ENCODE peak calls at places on chromosome 12, in six cellular contexts. Y, F, N, U, J and B are unnamed samples.

GRCh38 chr12:10617868-10618267 is 4.5 kb upstream of the MAGOHB start:
- DNase-seq in Y (no peak), F (no peak), N (no peak), U (no peak), J (no peak), B (no peak)

GRCh38 chr12:108234155-108234554 is 105.0 kb downstream of the CMKLR1 start:
- DNase-seq in Y (peak), F (no peak), N (no peak), U (no peak), J (no peak), B (no peak)

GRCh38 chr12:111248221-111248620 is 120.7 kb downstream of the PHETA1 start:
- DNase-seq in Y (no peak), F (no peak), N (no peak), U (no peak), J (no peak), B (no peak)

GRCh38 chr12:67222302-67222701 is 46.9 kb upstream of the CAND1 start:
- DNase-seq in Y (peak), F (peak), N (no peak), U (no peak), J (no peak), B (no peak)

GRCh38 chr12:82708507-82708906 is 21.8 kb downstream of the TMTC2 start:
- DNase-seq in Y (no peak), F (no peak), N (no peak), U (no peak), J (no peak), B (no peak)

GRCh38 chr12:103503546-103504480 is 8.0 kb upstream of the C12orf42 start:
- DNase-seq in Y (peak), F (no peak), N (peak), U (peak), J (peak), B (no peak)

GRCh38 chr12:66851134-66851533 is 172.3 kb upstream of the GRIP1 start:
- DNase-seq in Y (no peak), F (no peak), N (no peak), U (peak), J (no peak), B (no peak)

GRCh38 chr12:24822121-24822899 is 126.6 kb downstream of the BCAT1 start:
- DNase-seq in Y (no peak), F (no peak), N (no peak), U (no peak), J (no peak), B (peak)

GRCh38 chr12:58298793-58299192 is 357.4 kb downstream of the ATP23 start:
- DNase-seq in Y (no peak), F (no peak), N (no peak), U (no peak), J (no peak), B (no peak)

GRCh38 chr12:97716356-97716755 is 253.8 kb downstream of the RMST start:
- DNase-seq in Y (no peak), F (peak), N (no peak), U (no peak), J (no peak), B (no peak)

GRCh38 chr12:43444940-43445564 is 107.0 kb downstream of the ADAMTS20 start:
- DNase-seq in Y (peak), F (peak), N (peak), U (no peak), J (peak), B (peak)

GRCh38 chr12:29066061-29066588 is 83.0 kb upstream of the FAR2 start:
- DNase-seq in Y (no peak), F (no peak), N (no peak), U (peak), J (no peak), B (no peak)

GRCh38 chr12:108773798-108774788 is 42.8 kb upstream of the CORO1C start:
- DNase-seq in Y (peak), F (peak), N (no peak), U (no peak), J (no peak), B (no peak)

GRCh38 chr12:94297876-94298520 is 149.6 kb downstream of the PLXNC1 start:
- DNase-seq in Y (no peak), F (no peak), N (no peak), U (no peak), J (no peak), B (no peak)

GRCh38 chr12:75750950-75751349 is 239.5 kb upstream of the KRR1 start:
- DNase-seq in Y (no peak), F (no peak), N (no peak), U (no peak), J (no peak), B (no peak)

GRCh38 chr12:65171870-65172269 is 2.5 kb downstream of the LEMD3 start:
- DNase-seq in Y (no peak), F (no peak), N (no peak), U (no peak), J (no peak), B (no peak)

GRCh38 chr12:124457287-124458219 is 109.9 kb downstream of the NCOR2 start:
- DNase-seq in Y (no peak), F (no peak), N (no peak), U (peak), J (no peak), B (no peak)

GRCh38 chr12:66514581-66514980 is 164.3 kb downstream of the GRIP1 start:
- DNase-seq in Y (no peak), F (no peak), N (no peak), U (no peak), J (no peak), B (no peak)

GRCh38 chr12:66352197-66352596 is 49.9 kb downstream of the HELB start:
- DNase-seq in Y (peak), F (peak), N (no peak), U (peak), J (peak), B (no peak)

GRCh38 chr12:55051197-55051920 is 31.6 kb downstream of the NEUROD4 start:
- DNase-seq in Y (no peak), F (no peak), N (no peak), U (no peak), J (no peak), B (no peak)